ENCODE peak calls at places on chromosomes 6 and 20, in ten cellular contexts. X is activated gamma-delta T cell treated with anti-CD3 and anti-CD28 coated beads, Interleukin-2, amount 50 U/mL, for 16 hours; E is effector CD4-positive, alpha-beta T cell; V is cerebellar nuclear complex; M is GM10248; Z is ELR; I is NCI-H1436; U is activated T-helper 9 cell treated with anti-CD3 and anti-CD28 coated beads, Interleukin-2, amount 50 U/mL, for 16 hours; A is activated B cell treated with CpG ODN at 0.5 μM for 24 hours; W is activated T-helper 1 cell treated with Interleukin-2 at 50 U/mL for 16 hours. S is an unnamed sample.

GRCh38 chr6:69090132-69090531 is 455.1 kb downstream of the ADGRB3 start:
- DNase-seq in M (no peak), W (no peak), V (no peak), A (no peak), Z (peak), U (no peak), X (no peak), E (no peak), I (no peak), S (no peak)

GRCh38 chr6:11938285-11938890 is 73.7 kb upstream of the HIVEP1 start:
- DNase-seq in M (no peak), X (no peak), A (no peak), Z (no peak), V (no peak), I (no peak), W (no peak), E (no peak), U (no peak), S (no peak)

GRCh38 chr20:19430641-19431307 is 218.3 kb downstream of the SLC24A3 start:
- DNase-seq in W (no peak), X (no peak), V (no peak), U (no peak), M (no peak), A (no peak), Z (no peak), E (no peak), I (no peak), S (no peak)

GRCh38 chr20:41162396-41162795 is 25.1 kb downstream of the PLCG1 start:
- DNase-seq in M (no peak), V (no peak), U (no peak), A (no peak), W (no peak), E (no peak), X (no peak), Z (no peak), I (no peak), S (no peak)

GRCh38 chr20:51750037-51750769 is 18.0 kb downstream of the ATP9A start:
- DNase-seq in Z (peak), A (no peak), W (no peak), V (no peak), E (no peak), X (peak), I (no peak), M (no peak), U (peak), S (no peak)

GRCh38 chr20:7856756-7857155 is 83.5 kb downstream of the HAO1 start:
- DNase-seq in E (no peak), I (no peak), U (no peak), V (no peak), Z (peak), X (no peak), M (no peak), W (no peak), A (no peak), S (no peak)

GRCh38 chr6:125913864-125914351 is 42.7 kb upstream of the HINT3 start:
- DNase-seq in V (no peak), I (no peak), A (no peak), Z (peak), U (no peak), X (no peak), M (no peak), E (no peak), W (no peak), S (no peak)

GRCh38 chr6:147949981-147950622 is 392.5 kb upstream of the SASH1 start:
- DNase-seq in I (no peak), Z (peak), M (no peak), X (no peak), E (no peak), V (no peak), A (no peak), W (no peak), U (no peak), S (no peak)

GRCh38 chr6:125009578-125009977 is 47.3 kb downstream of the RNF217 start:
- DNase-seq in I (no peak), U (no peak), X (no peak), A (no peak), E (no peak), Z (no peak), M (no peak), W (no peak), V (no peak), S (no peak)

S was measured in memory B cell.